ENCODE peak calls at places on chromosomes 2 and 18, in five cellular contexts. R is tibial nerve, N is heart right ventricle, Q is cardiac muscle cell, E is pancreas. V is an unnamed sample. For H3K4me1, the result is how much of the 10 kb centered on the place peaks cover.

GRCh38 chr18:28801876-28802275 is 624.9 kb upstream of the CDH2 start:
- DNase-seq in R (no peak), N (no peak), Q (no peak), E (no peak), V (no peak)

GRCh38 chr2:200408428-200409311 is 101.2 kb downstream of the KCTD18 start:
- DNase-seq in R (no peak), N (no peak), Q (no peak), E (no peak), V (no peak)

GRCh38 chr2:133657591-133657990 is 89.3 kb upstream of the NCKAP5 start:
- DNase-seq in R (no peak), N (no peak), Q (no peak), E (no peak), V (no peak)

GRCh38 chr2:43445248-43445647 is 150.6 kb downstream of the THADA start:
- DNase-seq in R (no peak), N (no peak), Q (no peak), E (no peak), V (no peak)

GRCh38 chr18:12007063-12007462 is 25.8 kb downstream of the IMPA2 start:
- DNase-seq in R (no peak), N (no peak), Q (no peak), E (no peak), V (no peak)

GRCh38 chr18:42548493-42548892 is 567.0 kb downstream of the RIT2 start:
- DNase-seq in R (no peak), N (no peak), Q (no peak), E (no peak), V (no peak)

GRCh38 chr18:5197032-5197434 is at the start of gene AKAIN1:
- DNase-seq in R (no peak), N (peak), Q (peak), E (peak), V (peak)

GRCh38 chr18:48534364-48534763 is 4.5 kb upstream of the CTIF start:
- DNase-seq in R (no peak), N (no peak), Q (no peak), E (no peak), V (no peak)

GRCh38 chr2:24182507-24182906 is 7.7 kb downstream of the FAM228A start:
- DNase-seq in R (no peak), N (no peak), Q (no peak), E (no peak), V (no peak)

GRCh38 chr2:217362290-217362689 is 502.4 kb upstream of the TNP1 start:
- DNase-seq in R (no peak), N (no peak), Q (no peak), E (no peak), V (no peak)

GRCh38 chr2:241263061-241263460 is 52.4 kb downstream of the HDLBP start:
- DNase-seq in R (no peak), N (no peak), Q (no peak), E (no peak), V (no peak)

GRCh38 chr2:10414000-10414451 is 34.1 kb downstream of the ODC1 start:
- DNase-seq in R (no peak), N (no peak), Q (no peak), E (peak), V (no peak)

GRCh38 chr18:9017170-9017899 is 85.2 kb upstream of the NDUFV2 start:
- DNase-seq in R (peak), N (peak), Q (no peak), E (peak), V (peak)

GRCh38 chr2:69790601-69790959 is 38.9 kb upstream of the GMCL1 start:
- DNase-seq in R (no peak), N (no peak), Q (no peak), E (no peak), V (no peak)

GRCh38 chr2:213119061-213119809 is 32.2 kb downstream of the IKZF2 start:
- DNase-seq in R (no peak), N (no peak), Q (no peak), E (no peak), V (no peak)

GRCh38 chr18:79478484-79479113 is 82.9 kb downstream of the NFATC1 start:
- DNase-seq in R (no peak), N (no peak), Q (no peak), E (no peak), V (peak)

GRCh38 chr2:160299540-160299939 is 99.5 kb upstream of the ITGB6 start:
- DNase-seq in R (no peak), N (no peak), Q (no peak), E (no peak), V (no peak)

GRCh38 chr18:74946646-74947045 is 262.3 kb downstream of the PTGR3 start:
- DNase-seq in R (no peak), N (no peak), Q (no peak), E (no peak), V (no peak)

GRCh38 chr18:70243131-70243530 is 37.6 kb upstream of the RTTN start:
- DNase-seq in R (no peak), N (no peak), Q (no peak), E (no peak), V (no peak)

GRCh38 chr2:216947055-216947454 is 87.2 kb upstream of the TNP1 start:
- DNase-seq in R (no peak), N (no peak), Q (no peak), E (no peak), V (no peak)

GRCh38 chr2:235458839-235459273 is 35.0 kb upstream of the AGAP1 start:
- DNase-seq in R (no peak), N (peak), Q (peak), E (peak), V (peak)

DNA sequence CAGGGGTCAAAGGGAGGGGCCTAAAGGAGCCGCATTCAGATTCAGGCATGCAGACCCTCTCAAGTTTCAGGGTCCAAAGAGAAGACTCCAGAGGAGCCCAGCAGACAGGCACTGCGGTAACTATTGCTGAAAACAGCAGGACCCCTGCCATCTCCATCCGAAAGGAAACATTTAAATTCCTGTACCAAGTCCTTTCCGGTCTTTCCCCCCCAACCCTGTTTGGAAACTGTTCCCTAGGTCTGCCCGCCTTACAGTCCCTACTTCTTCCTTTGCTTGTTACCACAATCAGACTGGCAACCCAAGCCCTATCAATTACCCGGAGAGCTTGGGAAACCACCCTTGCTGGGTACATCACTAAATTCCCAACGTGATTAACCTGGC is 82.0 kb downstream of the DNMT3A start:
- DNase-seq in R (no peak), N (no peak), Q (peak), E (no peak), V (no peak)
- H3K4me1 ChIP-seq in R (under half), N (under half), Q (under half), E (under half), V (under half)

GRCh38 chr2:130355578-130356431 is at the start of gene PTPN18:
- DNase-seq in R (peak), N (peak), Q (peak), E (peak), V (peak)
- H3K4me3 ChIP-seq in R (peak), N (peak), Q (peak), E (peak), V (peak)

DNA sequence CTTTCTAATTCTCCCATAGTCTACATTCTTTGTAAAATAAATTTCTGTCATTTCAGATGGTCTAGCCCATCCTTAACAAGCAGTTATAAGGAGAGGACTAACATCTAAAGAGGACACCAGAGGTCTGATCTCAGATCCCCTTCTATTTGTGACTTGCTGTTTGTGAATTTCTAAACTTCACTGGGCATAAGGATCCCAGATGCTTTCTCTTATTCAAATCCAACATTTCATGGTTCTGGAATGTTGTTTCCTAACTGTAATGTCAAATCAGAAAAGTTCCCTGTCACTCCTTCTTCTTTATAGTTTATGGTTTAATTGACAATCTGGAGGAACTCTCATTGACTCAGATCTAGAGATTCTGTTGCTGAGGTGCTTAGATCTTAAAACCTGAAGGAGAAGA is 430.2 kb downstream of the MEIS1 start:
- DNase-seq in R (no peak), N (no peak), Q (no peak), E (no peak), V (no peak)
- H3K4me1 ChIP-seq in R (under half), N (under half), Q (under half), E (under half), V (under half)

DNA sequence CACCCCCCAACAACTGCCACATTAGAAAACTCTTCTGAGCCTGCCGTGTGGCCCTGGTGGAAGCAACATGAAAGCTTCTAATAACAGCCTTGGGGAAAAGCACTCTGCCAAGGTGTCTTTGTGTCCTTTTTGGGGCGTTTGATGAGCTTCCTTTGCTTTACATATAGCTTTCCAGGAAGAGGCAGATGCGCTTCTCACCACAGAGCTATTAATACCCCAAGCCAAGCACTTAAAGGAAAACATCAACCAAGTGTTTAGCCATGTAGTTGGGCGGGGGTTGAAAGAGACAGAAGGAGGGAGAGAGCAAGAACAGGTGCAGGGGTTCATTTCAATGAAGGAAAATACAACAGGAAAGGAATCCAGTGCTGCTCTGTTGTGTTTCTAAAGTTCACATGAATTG is 176.1 kb downstream of the VAPA start:
- DNase-seq in R (no peak), N (no peak), Q (peak), E (no peak), V (no peak)
- H3K4me3 ChIP-seq in R (no peak), N (no peak), Q (no peak), E (no peak), V (no peak)

GRCh38 chr2:20585710-20586378 is 65.1 kb downstream of the HS1BP3 start:
- DNase-seq in R (no peak), N (peak), Q (no peak), E (no peak), V (peak)
- H3K4me1 ChIP-seq in R (under half), N (half or more), Q (under half), E (under half), V (under half)

GRCh38 chr18:46070232-46070631 is 1.8 kb downstream of the PSTPIP2 start:
- DNase-seq in R (no peak), N (no peak), Q (no peak), E (no peak), V (no peak)

GRCh38 chr18:46071615-46071893 is 506 bp downstream of the PSTPIP2 start:
- DNase-seq in R (no peak), N (no peak), Q (no peak), E (no peak), V (no peak)

GRCh38 chr18:46069524-46069923 is 2.5 kb downstream of the PSTPIP2 start:
- DNase-seq in R (no peak), N (no peak), Q (no peak), E (no peak), V (no peak)

GRCh38 chr18:46071894-46072867 is at the start of gene PSTPIP2:
- DNase-seq in R (peak), N (peak), Q (peak), E (peak), V (peak)

GRCh38 chr18:46070683-46071614 is 1.1 kb downstream of the PSTPIP2 start:
- DNase-seq in R (no peak), N (no peak), Q (no peak), E (no peak), V (no peak)
- H3K4me3 ChIP-seq in R (peak), N (peak), Q (peak), E (peak), V (peak)

DNA sequence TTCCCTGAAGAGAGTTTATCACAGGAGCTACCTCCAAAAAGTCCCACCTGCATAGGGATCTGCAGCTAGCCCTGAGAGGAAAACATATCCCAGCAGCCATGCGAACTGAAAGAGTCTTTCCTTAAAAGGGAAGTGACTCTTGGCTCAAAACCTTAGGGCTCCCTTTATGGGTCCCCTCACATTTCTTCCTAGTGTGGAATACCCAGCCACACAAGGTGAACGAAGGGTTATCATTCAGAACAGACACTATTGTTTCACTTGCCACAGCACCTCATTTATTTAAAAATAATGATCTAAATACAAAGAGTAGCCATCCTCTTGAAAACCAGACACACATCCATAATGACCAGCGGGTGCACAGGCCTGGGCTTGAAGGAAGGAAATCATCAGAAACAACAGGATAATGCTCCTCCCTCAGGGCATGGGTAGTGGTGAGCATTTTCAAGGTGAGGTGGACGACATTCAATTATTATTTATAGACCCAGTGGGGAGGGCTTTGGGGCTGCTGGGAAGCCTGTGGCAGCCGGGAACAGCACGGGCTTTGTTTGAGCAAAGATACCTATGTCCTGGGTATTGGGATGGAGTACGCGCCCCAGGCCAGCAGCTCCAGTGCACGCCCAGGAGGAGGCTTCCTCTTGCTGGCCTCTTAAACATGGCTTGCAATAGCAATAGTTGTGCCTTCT is 119.0 kb upstream of the ITGA6 start:
- DNase-seq in R (no peak), N (no peak), Q (no peak), E (no peak), V (no peak)
- H3K4me1 ChIP-seq in R (under half), N (under half), Q (under half), E (under half), V (under half)

GRCh38 chr2:39227628-39228412 is 15.9 kb downstream of the CDKL4 start:
- DNase-seq in R (peak), N (peak), Q (peak), E (peak), V (peak)
- H3K4me3 ChIP-seq in R (peak), N (peak), Q (peak), E (no peak), V (peak)

DNA sequence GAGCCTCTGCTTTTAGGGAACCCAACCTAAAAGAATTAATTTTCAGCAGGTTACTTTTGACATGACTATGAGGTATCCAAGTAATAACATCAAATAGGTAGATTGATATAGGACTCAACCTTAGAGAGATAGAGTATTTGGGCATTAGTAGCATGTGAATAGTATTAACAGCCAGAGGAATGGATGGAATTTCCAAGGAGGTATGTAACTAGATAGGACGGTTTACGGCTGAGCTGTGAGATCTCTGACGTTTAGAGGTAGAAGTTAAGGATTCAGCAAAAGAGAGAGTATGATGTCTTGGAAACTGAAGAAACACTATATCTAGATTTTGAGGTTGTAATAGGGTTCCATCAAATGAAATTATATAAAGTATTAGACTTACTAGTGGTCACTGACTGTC is 70.3 kb downstream of the HNMT start:
- DNase-seq in R (no peak), N (no peak), Q (peak), E (no peak), V (no peak)
- H3K4me1 ChIP-seq in R (under half), N (under half), Q (under half), E (under half), V (under half)